ENCODE peak calls at places on chromosomes 5 and 9, in six cellular contexts. One of them, this sample, is unnamed. For H3K4me1, the result is how much of the 10 kb centered on the place peaks cover.

GRCh38 chr9:78325343-78325742 is 28.4 kb downstream of the PSAT1 start:
- DNase-seq in mesendoderm: peak
- DNase-seq in keratinocyte: no peak
- DNase-seq in SJCRH30: peak
- DNase-seq in SK-N-SH: peak
- DNase-seq in heart left ventricle: peak
- DNase-seq in this sample: no peak

GRCh38 chr5:146785065-146785464 is 93.5 kb downstream of the PPP2R2B start:
- DNase-seq in mesendoderm: peak
- DNase-seq in keratinocyte: no peak
- DNase-seq in SJCRH30: no peak
- DNase-seq in SK-N-SH: no peak
- DNase-seq in heart left ventricle: peak
- DNase-seq in this sample: no peak

GRCh38 chr9:93318441-93318840 is 133.0 kb upstream of the FAM120A start:
- DNase-seq in mesendoderm: no peak
- DNase-seq in keratinocyte: no peak
- DNase-seq in SJCRH30: no peak
- DNase-seq in SK-N-SH: peak
- DNase-seq in heart left ventricle: no peak
- DNase-seq in this sample: no peak

GRCh38 chr5:36052542-36052941 is 14.1 kb downstream of the UGT3A2 start:
- DNase-seq in mesendoderm: no peak
- DNase-seq in keratinocyte: no peak
- DNase-seq in SJCRH30: no peak
- DNase-seq in SK-N-SH: no peak
- DNase-seq in heart left ventricle: no peak
- DNase-seq in this sample: no peak

GRCh38 chr5:81187885-81188284 is 45.2 kb upstream of the CKMT2 start:
- DNase-seq in mesendoderm: no peak
- DNase-seq in keratinocyte: no peak
- DNase-seq in SJCRH30: peak
- DNase-seq in SK-N-SH: no peak
- DNase-seq in heart left ventricle: peak
- DNase-seq in this sample: no peak

GRCh38 chr5:31853398-31854135 is 214.6 kb downstream of the PDZD2 start:
- DNase-seq in mesendoderm: peak
- DNase-seq in keratinocyte: no peak
- DNase-seq in SJCRH30: no peak
- DNase-seq in SK-N-SH: no peak
- DNase-seq in heart left ventricle: no peak
- DNase-seq in this sample: peak

GRCh38 chr9:35501941-35502340 is 12.0 kb downstream of the RUSC2 start:
- DNase-seq in mesendoderm: no peak
- DNase-seq in keratinocyte: no peak
- DNase-seq in SJCRH30: no peak
- DNase-seq in SK-N-SH: no peak
- DNase-seq in heart left ventricle: no peak
- DNase-seq in this sample: no peak

GRCh38 chr9:121609845-121610637 is 41.4 kb upstream of the DAB2IP start:
- DNase-seq in mesendoderm: peak
- DNase-seq in keratinocyte: peak
- DNase-seq in SJCRH30: peak
- DNase-seq in SK-N-SH: no peak
- DNase-seq in heart left ventricle: peak
- DNase-seq in this sample: no peak

GRCh38 chr5:101590384-101590783 is 687.3 kb upstream of the ST8SIA4 start:
- DNase-seq in mesendoderm: peak
- DNase-seq in keratinocyte: no peak
- DNase-seq in SJCRH30: peak
- DNase-seq in SK-N-SH: peak
- DNase-seq in heart left ventricle: no peak
- DNase-seq in this sample: peak

GRCh38 chr9:2234371-2234893 is 219.3 kb downstream of the SMARCA2 start:
- DNase-seq in mesendoderm: no peak
- DNase-seq in keratinocyte: no peak
- DNase-seq in SJCRH30: peak
- DNase-seq in SK-N-SH: peak
- DNase-seq in heart left ventricle: peak
- DNase-seq in this sample: no peak

GRCh38 chr9:27870404-27870803 is 297.1 kb upstream of the C9orf72 start:
- DNase-seq in mesendoderm: no peak
- DNase-seq in keratinocyte: no peak
- DNase-seq in SJCRH30: no peak
- DNase-seq in SK-N-SH: no peak
- DNase-seq in heart left ventricle: no peak
- DNase-seq in this sample: no peak

GRCh38 chr5:41793156-41793770 is 77.0 kb downstream of the OXCT1 start:
- DNase-seq in mesendoderm: no peak
- DNase-seq in keratinocyte: peak
- DNase-seq in SJCRH30: peak
- DNase-seq in SK-N-SH: peak
- DNase-seq in heart left ventricle: no peak
- DNase-seq in this sample: no peak

GRCh38 chr9:114677418-114677817 is 4.6 kb downstream of the TEX48 start:
- DNase-seq in mesendoderm: no peak
- DNase-seq in keratinocyte: peak
- DNase-seq in SJCRH30: peak
- DNase-seq in SK-N-SH: no peak
- DNase-seq in heart left ventricle: no peak
- DNase-seq in this sample: peak

GRCh38 chr9:16726023-16726422 is 144.4 kb downstream of the BNC2 start:
- DNase-seq in mesendoderm: peak
- DNase-seq in keratinocyte: no peak
- DNase-seq in SJCRH30: peak
- DNase-seq in SK-N-SH: peak
- DNase-seq in heart left ventricle: no peak
- DNase-seq in this sample: peak

DNA sequence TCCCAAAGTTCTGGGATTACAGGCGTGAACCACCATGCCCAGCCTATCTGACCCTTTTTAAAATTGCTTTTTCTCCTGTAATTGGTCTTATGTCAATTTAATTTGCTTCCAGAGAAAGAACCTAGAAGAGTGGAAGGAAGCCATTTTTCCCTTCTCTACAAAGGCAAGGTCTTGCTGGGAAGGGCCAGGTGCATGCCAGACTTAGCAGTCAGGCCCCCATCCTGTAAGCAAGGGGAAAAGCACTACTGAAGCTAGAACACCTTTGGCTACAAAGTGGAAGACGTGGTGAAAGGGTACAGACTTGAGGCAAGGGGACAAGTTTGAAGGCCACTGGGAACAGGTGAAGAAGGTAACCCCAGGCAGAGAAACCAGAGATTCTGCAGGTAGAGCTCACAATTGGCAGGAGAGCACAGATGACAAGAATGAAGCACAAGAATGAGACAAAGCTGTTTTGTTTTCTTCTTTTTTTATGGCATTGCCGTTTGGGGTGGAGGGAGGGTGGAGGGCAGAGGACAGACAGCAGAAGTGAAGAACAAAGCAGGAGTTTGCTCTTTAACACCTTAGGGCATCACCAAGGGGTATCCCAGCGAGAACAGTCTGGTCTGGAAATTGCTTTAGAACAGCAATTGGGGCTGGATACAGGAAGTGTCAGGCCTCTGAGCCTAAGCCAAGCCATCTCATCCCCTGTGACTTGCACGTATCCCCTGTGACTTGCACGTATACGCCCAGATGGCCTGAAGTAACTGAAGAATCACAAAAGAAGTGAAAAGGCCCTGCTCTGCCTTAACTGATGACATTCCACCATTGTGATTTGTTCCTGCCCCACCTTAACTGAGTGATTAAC is 72.8 kb downstream of the SERINC5 start:
- DNase-seq in mesendoderm: peak
- DNase-seq in keratinocyte: no peak
- DNase-seq in SJCRH30: no peak
- DNase-seq in SK-N-SH: no peak
- DNase-seq in heart left ventricle: no peak
- DNase-seq in this sample: peak
- H3K4me1 ChIP-seq in mesendoderm: under half
- H3K4me1 ChIP-seq in keratinocyte: under half
- H3K4me1 ChIP-seq in SJCRH30: under half
- H3K4me1 ChIP-seq in SK-N-SH: under half
- H3K4me1 ChIP-seq in heart left ventricle: half or more
- H3K4me1 ChIP-seq in this sample: under half

GRCh38 chr9:103681435-103681834 is 412.7 kb upstream of the SMC2 start:
- DNase-seq in mesendoderm: no peak
- DNase-seq in keratinocyte: no peak
- DNase-seq in SJCRH30: no peak
- DNase-seq in SK-N-SH: no peak
- DNase-seq in heart left ventricle: no peak
- DNase-seq in this sample: no peak
- H3K4me1 ChIP-seq in mesendoderm: under half
- H3K4me1 ChIP-seq in keratinocyte: under half
- H3K4me1 ChIP-seq in SJCRH30: under half
- H3K4me1 ChIP-seq in SK-N-SH: under half
- H3K4me1 ChIP-seq in heart left ventricle: under half
- H3K4me1 ChIP-seq in this sample: under half

GRCh38 chr9:21479152-21479702 is 2.9 kb downstream of the IFNE start:
- DNase-seq in mesendoderm: no peak
- DNase-seq in keratinocyte: no peak
- DNase-seq in SJCRH30: no peak
- DNase-seq in SK-N-SH: no peak
- DNase-seq in heart left ventricle: no peak
- DNase-seq in this sample: no peak

GRCh38 chr9:21470126-21470525 is 12.0 kb downstream of the IFNE start:
- DNase-seq in mesendoderm: no peak
- DNase-seq in keratinocyte: no peak
- DNase-seq in SJCRH30: no peak
- DNase-seq in SK-N-SH: no peak
- DNase-seq in heart left ventricle: no peak
- DNase-seq in this sample: no peak

GRCh38 chr9:21477466-21477865 is 4.6 kb downstream of the IFNE start:
- DNase-seq in mesendoderm: no peak
- DNase-seq in keratinocyte: no peak
- DNase-seq in SJCRH30: no peak
- DNase-seq in SK-N-SH: no peak
- DNase-seq in heart left ventricle: no peak
- DNase-seq in this sample: no peak

DNA sequence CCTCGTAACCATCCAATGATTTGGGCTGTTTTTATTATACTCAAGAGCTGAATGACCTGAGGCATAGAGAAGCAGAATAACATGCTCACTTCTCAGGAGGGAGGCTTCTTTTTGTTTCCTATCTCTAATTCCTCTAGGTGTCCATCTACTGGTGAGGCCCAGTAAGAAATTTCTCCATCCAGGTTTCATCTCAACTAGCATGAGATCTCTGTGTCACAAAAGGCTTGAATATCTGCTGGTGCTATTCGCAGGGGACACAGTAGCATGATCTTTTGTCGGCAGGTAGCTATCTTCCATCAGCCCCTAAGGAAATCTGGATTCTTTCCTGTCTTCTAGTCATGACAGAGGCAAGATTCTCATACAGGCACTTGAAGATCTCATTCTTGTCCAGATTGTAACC is 8.9 kb downstream of the IFNE start:
- DNase-seq in mesendoderm: peak
- DNase-seq in keratinocyte: no peak
- DNase-seq in SJCRH30: no peak
- DNase-seq in SK-N-SH: no peak
- DNase-seq in heart left ventricle: no peak
- DNase-seq in this sample: no peak
- H3K4me1 ChIP-seq in mesendoderm: under half
- H3K4me1 ChIP-seq in keratinocyte: under half
- H3K4me1 ChIP-seq in SJCRH30: under half
- H3K4me1 ChIP-seq in SK-N-SH: under half
- H3K4me1 ChIP-seq in heart left ventricle: under half
- H3K4me1 ChIP-seq in this sample: under half

GRCh38 chr5:89447027-89447426 is 564.0 kb upstream of the MEF2C start:
- DNase-seq in mesendoderm: no peak
- DNase-seq in keratinocyte: no peak
- DNase-seq in SJCRH30: no peak
- DNase-seq in SK-N-SH: no peak
- DNase-seq in heart left ventricle: no peak
- DNase-seq in this sample: no peak
- H3K4me1 ChIP-seq in mesendoderm: under half
- H3K4me1 ChIP-seq in keratinocyte: under half
- H3K4me1 ChIP-seq in SJCRH30: under half
- H3K4me1 ChIP-seq in SK-N-SH: under half
- H3K4me1 ChIP-seq in heart left ventricle: under half
- H3K4me1 ChIP-seq in this sample: under half

GRCh38 chr5:14147210-14147609 is 4.1 kb downstream of the TRIO start:
- DNase-seq in mesendoderm: no peak
- DNase-seq in keratinocyte: no peak
- DNase-seq in SJCRH30: no peak
- DNase-seq in SK-N-SH: no peak
- DNase-seq in heart left ventricle: no peak
- DNase-seq in this sample: no peak
- H3K4me1 ChIP-seq in mesendoderm: under half
- H3K4me1 ChIP-seq in keratinocyte: under half
- H3K4me1 ChIP-seq in SJCRH30: under half
- H3K4me1 ChIP-seq in SK-N-SH: half or more
- H3K4me1 ChIP-seq in heart left ventricle: half or more
- H3K4me1 ChIP-seq in this sample: under half